ENCODE peak calls at places on chromosomes 7 and 10, in eight cellular contexts. One of them, this sample, is unnamed.

GRCh38 chr7:22559829-22560489 is 60.0 kb upstream of the STEAP1B start:
- DNase-seq in AG10803: peak
- DNase-seq in mesothelial cell of epicardium: no peak
- DNase-seq in WTC11: peak
- DNase-seq in tibial nerve: peak
- DNase-seq in esophagus muscularis mucosa: peak
- DNase-seq in A549: peak
- DNase-seq in fibroblast of lung: peak
- DNase-seq in this sample: peak

GRCh38 chr10:47438857-47439474 is 44.9 kb downstream of the ANXA8 start:
- DNase-seq in WTC11: peak
- DNase-seq in tibial nerve: no peak
- DNase-seq in esophagus muscularis mucosa: no peak
- DNase-seq in A549: peak
- DNase-seq in mesothelial cell of epicardium: no peak
- DNase-seq in AG10803: peak
- DNase-seq in fibroblast of lung: peak
- DNase-seq in this sample: peak

GRCh38 chr7:822692-823276 is 9.5 kb upstream of the SUN1 start:
- DNase-seq in mesothelial cell of epicardium: no peak
- DNase-seq in esophagus muscularis mucosa: no peak
- DNase-seq in A549: no peak
- DNase-seq in WTC11: peak
- DNase-seq in tibial nerve: no peak
- DNase-seq in AG10803: no peak
- DNase-seq in fibroblast of lung: no peak
- DNase-seq in this sample: no peak

GRCh38 chr7:155299539-155300202 is 2.0 kb downstream of the INSIG1 start:
- DNase-seq in mesothelial cell of epicardium: no peak
- DNase-seq in esophagus muscularis mucosa: no peak
- DNase-seq in WTC11: no peak
- DNase-seq in tibial nerve: no peak
- DNase-seq in AG10803: peak
- DNase-seq in A549: no peak
- DNase-seq in fibroblast of lung: no peak
- DNase-seq in this sample: no peak

GRCh38 chr10:102669206-102670064 is 25.2 kb downstream of the TRIM8 start:
- DNase-seq in WTC11: peak
- DNase-seq in fibroblast of lung: peak
- DNase-seq in esophagus muscularis mucosa: peak
- DNase-seq in tibial nerve: no peak
- DNase-seq in A549: peak
- DNase-seq in mesothelial cell of epicardium: no peak
- DNase-seq in AG10803: peak
- DNase-seq in this sample: no peak

GRCh38 chr7:52135403-52135802 is 818.8 kb upstream of the COBL start:
- DNase-seq in fibroblast of lung: no peak
- DNase-seq in WTC11: no peak
- DNase-seq in esophagus muscularis mucosa: no peak
- DNase-seq in tibial nerve: no peak
- DNase-seq in A549: no peak
- DNase-seq in mesothelial cell of epicardium: no peak
- DNase-seq in AG10803: no peak
- DNase-seq in this sample: no peak

GRCh38 chr10:97721871-97722780 is 8.6 kb downstream of the MARVELD1 start:
- DNase-seq in fibroblast of lung: no peak
- DNase-seq in WTC11: no peak
- DNase-seq in AG10803: no peak
- DNase-seq in tibial nerve: no peak
- DNase-seq in A549: no peak
- DNase-seq in mesothelial cell of epicardium: no peak
- DNase-seq in esophagus muscularis mucosa: no peak
- DNase-seq in this sample: no peak

GRCh38 chr10:47099445-47099844 is 188.2 kb downstream of the PTPN20 start:
- DNase-seq in A549: no peak
- DNase-seq in esophagus muscularis mucosa: no peak
- DNase-seq in tibial nerve: no peak
- DNase-seq in WTC11: no peak
- DNase-seq in fibroblast of lung: no peak
- DNase-seq in AG10803: no peak
- DNase-seq in mesothelial cell of epicardium: no peak
- DNase-seq in this sample: no peak

GRCh38 chr10:79155301-79156081 is 86.7 kb downstream of the ZMIZ1 start:
- DNase-seq in tibial nerve: no peak
- DNase-seq in A549: no peak
- DNase-seq in fibroblast of lung: peak
- DNase-seq in mesothelial cell of epicardium: no peak
- DNase-seq in AG10803: peak
- DNase-seq in WTC11: no peak
- DNase-seq in esophagus muscularis mucosa: no peak
- DNase-seq in this sample: no peak
- TF ChIP-seq CTCF in tibial nerve: no peak
- TF ChIP-seq CTCF in A549: peak
- TF ChIP-seq CTCF in fibroblast of lung: no peak
- TF ChIP-seq CTCF in mesothelial cell of epicardium: no peak
- TF ChIP-seq CTCF in AG10803: peak
- TF ChIP-seq CTCF in WTC11: no peak
- TF ChIP-seq CTCF in esophagus muscularis mucosa: peak
- TF ChIP-seq CTCF in this sample: no peak

DNA sequence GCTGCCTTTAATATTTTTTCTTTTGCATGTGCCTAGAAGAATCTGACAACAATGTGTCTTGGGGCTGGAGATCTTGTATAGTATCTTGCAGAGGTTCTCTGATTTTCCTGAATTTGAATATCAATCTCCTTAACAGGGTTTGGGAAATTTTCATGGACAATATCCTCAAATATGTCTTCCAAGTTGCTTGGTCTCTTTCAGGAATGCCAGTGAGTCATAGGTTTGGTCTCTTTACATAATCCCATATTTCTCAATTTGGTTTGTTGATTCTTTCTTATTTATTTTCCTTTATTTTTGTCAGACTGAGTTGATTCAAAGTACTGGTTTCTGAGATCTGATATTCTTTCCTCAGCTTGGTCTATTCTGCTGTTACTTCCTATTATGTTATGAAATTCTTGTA is 208.7 kb upstream of the GLI3 start:
- DNase-seq in esophagus muscularis mucosa: no peak
- DNase-seq in fibroblast of lung: peak
- DNase-seq in WTC11: no peak
- DNase-seq in tibial nerve: no peak
- DNase-seq in mesothelial cell of epicardium: no peak
- DNase-seq in AG10803: peak
- DNase-seq in A549: no peak
- DNase-seq in this sample: no peak
- TF ChIP-seq CTCF in esophagus muscularis mucosa: no peak
- TF ChIP-seq CTCF in fibroblast of lung: no peak
- TF ChIP-seq CTCF in WTC11: no peak
- TF ChIP-seq CTCF in tibial nerve: no peak
- TF ChIP-seq CTCF in mesothelial cell of epicardium: no peak
- TF ChIP-seq CTCF in AG10803: no peak
- TF ChIP-seq CTCF in A549: no peak
- TF ChIP-seq CTCF in this sample: no peak

DNA sequence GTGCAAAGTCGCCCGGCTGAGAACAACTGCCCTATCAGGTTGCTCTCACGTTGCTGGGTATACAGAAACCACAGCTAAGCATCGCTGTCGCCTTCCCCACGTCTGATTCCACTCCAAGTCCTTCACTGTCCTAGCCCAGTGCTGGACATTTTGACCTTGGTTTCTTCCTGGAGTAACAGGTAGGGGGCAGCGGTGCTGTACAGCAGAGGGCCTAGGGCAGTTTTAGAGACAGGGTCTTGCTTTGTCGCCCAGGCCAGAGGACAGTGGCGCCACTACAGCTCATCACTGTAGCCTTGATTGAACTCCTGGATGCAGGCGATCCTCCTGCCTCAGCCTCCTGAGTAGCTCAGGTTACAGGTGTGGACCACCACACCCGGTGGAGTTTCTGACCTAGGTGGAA is 2.6 kb downstream of the CLDN15 start:
- DNase-seq in WTC11: peak
- DNase-seq in mesothelial cell of epicardium: no peak
- DNase-seq in tibial nerve: no peak
- DNase-seq in esophagus muscularis mucosa: no peak
- DNase-seq in fibroblast of lung: no peak
- DNase-seq in AG10803: no peak
- DNase-seq in A549: peak
- DNase-seq in this sample: no peak
- TF ChIP-seq CTCF in WTC11: no peak
- TF ChIP-seq CTCF in mesothelial cell of epicardium: no peak
- TF ChIP-seq CTCF in tibial nerve: peak
- TF ChIP-seq CTCF in esophagus muscularis mucosa: peak
- TF ChIP-seq CTCF in fibroblast of lung: no peak
- TF ChIP-seq CTCF in AG10803: peak
- TF ChIP-seq CTCF in A549: peak
- TF ChIP-seq CTCF in this sample: no peak

DNA sequence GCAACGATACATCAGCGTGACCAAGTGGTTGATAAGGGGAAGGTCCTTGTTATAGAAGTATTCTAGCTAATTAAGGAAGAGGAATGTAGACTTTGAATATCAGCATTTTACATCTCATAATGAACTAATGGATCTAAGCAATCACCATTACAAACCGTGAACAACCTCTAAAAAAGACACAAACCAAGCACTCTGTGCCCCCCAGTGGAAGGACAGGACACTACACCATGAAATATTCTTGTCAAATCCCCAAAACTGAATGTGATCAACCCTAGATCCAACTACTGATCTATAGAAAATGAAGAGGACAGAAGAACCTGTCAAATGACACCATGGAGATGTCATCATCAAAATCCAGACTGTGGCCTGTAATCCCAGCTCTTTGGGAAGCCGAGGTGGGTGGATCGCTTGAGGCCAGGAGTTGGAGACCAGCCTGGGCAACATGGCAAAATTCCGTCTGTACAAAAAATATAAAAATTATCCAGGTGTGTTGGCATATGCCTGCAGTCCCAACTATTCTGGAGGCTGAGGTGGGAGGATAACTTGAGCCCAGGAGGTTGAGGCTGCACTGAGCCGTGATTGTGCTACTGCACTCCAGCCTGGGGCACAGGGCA is 111.3 kb upstream of the CARD11 start:
- DNase-seq in WTC11: peak
- DNase-seq in mesothelial cell of epicardium: no peak
- DNase-seq in fibroblast of lung: peak
- DNase-seq in A549: peak
- DNase-seq in esophagus muscularis mucosa: no peak
- DNase-seq in AG10803: peak
- DNase-seq in tibial nerve: peak
- DNase-seq in this sample: peak
- TF ChIP-seq CTCF in WTC11: peak
- TF ChIP-seq CTCF in mesothelial cell of epicardium: peak
- TF ChIP-seq CTCF in fibroblast of lung: peak
- TF ChIP-seq CTCF in A549: peak
- TF ChIP-seq CTCF in esophagus muscularis mucosa: peak
- TF ChIP-seq CTCF in AG10803: peak
- TF ChIP-seq CTCF in tibial nerve: peak
- TF ChIP-seq CTCF in this sample: peak

This sample was measured in natural killer cell.